ENCODE peak calls at places on chromosomes 3 and 15, in four cellular contexts. Y is AG08396; A is left lung; N is central memory CD4-positive, alpha-beta T cell. E is an unnamed sample.

GRCh38 chr3:42161050-42161935 is 70.1 kb downstream of the TRAK1 start:
- DNase-seq in Y (peak; percentile 26), A (no peak), N (no peak), E (peak; percentile 37)

GRCh38 chr15:71974211-71974610 is 143.7 kb downstream of the MYO9A start:
- DNase-seq in Y (no peak), A (no peak), N (no peak), E (no peak)

GRCh38 chr3:147411235-147411607 is 2.1 kb downstream of the ZIC1 start:
- DNase-seq in Y (no peak), A (no peak), N (no peak), E (no peak)

GRCh38 chr3:139935866-139936817 is 1.2 kb downstream of the CLSTN2 start:
- DNase-seq in Y (peak; percentile 12), A (no peak), N (no peak), E (peak; percentile 20)

GRCh38 chr3:47365213-47366153 is 15.3 kb upstream of the PTPN23 start:
- DNase-seq in Y (peak; percentile 49), A (no peak), N (no peak), E (no peak)

GRCh38 chr3:115697263-115698053 is 74.1 kb downstream of the GAP43 start:
- DNase-seq in Y (no peak), A (no peak), N (no peak), E (no peak)

GRCh38 chr3:171615742-171616141 is 155.5 kb upstream of the TNIK start:
- DNase-seq in Y (no peak), A (no peak), N (no peak), E (no peak)

GRCh38 chr3:183537295-183537730 is 18.2 kb downstream of the KLHL6 start:
- DNase-seq in Y (peak; percentile 37), A (peak; percentile 78), N (no peak), E (peak; percentile 54)

GRCh38 chr3:70185661-70186060 is 126.8 kb downstream of the MDFIC2 start:
- DNase-seq in Y (no peak), A (no peak), N (no peak), E (no peak)

GRCh38 chr3:97278506-97278905 is 464.1 kb downstream of the EPHA6 start:
- DNase-seq in Y (no peak), A (no peak), N (no peak), E (no peak)

GRCh38 chr3:109154989-109155388 is 18.5 kb downstream of the C3orf85 start:
- DNase-seq in Y (no peak), A (no peak), N (no peak), E (peak; percentile 35)

GRCh38 chr15:70474682-70475438 is 288.5 kb downstream of the UACA start:
- DNase-seq in Y (peak; percentile 91), A (peak; percentile 74), N (no peak), E (peak; percentile 68)

GRCh38 chr15:25250906-25251622 is 187.8 kb downstream of the UBE3A start:
- DNase-seq in Y (no peak), A (peak; percentile 12), N (no peak), E (no peak)

GRCh38 chr3:6179761-6180160 is 681.2 kb upstream of the GRM7 start:
- DNase-seq in Y (no peak), A (no peak), N (no peak), E (peak; percentile 10)

GRCh38 chr15:85793641-85794597 is 806 bp downstream of the KLHL25 start:
- DNase-seq in Y (peak; percentile 56), A (peak; percentile 58), N (peak; percentile 34), E (peak; percentile 47)

GRCh38 chr15:56871867-56872266 is 46.6 kb upstream of the TCF12 start:
- DNase-seq in Y (no peak), A (no peak), N (no peak), E (peak; percentile 7)

E was measured in mesenchymal stem cell.